ENCODE peak calls at places on chromosomes 13 and 19, in five cellular contexts. One of them, this sample, is unnamed.

GRCh38 chr19:46746281-46746965 is at the start of gene STRN4:
- DNase-seq in AG04449: no peak
- DNase-seq in thoracic aorta: no peak
- DNase-seq in left lung: peak
- DNase-seq in upper lobe of right lung: peak
- DNase-seq in this sample: no peak

GRCh38 chr13:109862627-109863026 is 76.2 kb upstream of the IRS2 start:
- DNase-seq in thoracic aorta: no peak
- DNase-seq in AG04449: no peak
- DNase-seq in left lung: no peak
- DNase-seq in upper lobe of right lung: no peak
- DNase-seq in this sample: peak

GRCh38 chr19:24033308-24033961 is 53.6 kb upstream of the ZNF254 start:
- DNase-seq in AG04449: peak
- DNase-seq in left lung: peak
- DNase-seq in upper lobe of right lung: peak
- DNase-seq in thoracic aorta: peak
- DNase-seq in this sample: peak

GRCh38 chr13:29436291-29436690 is 159.2 kb downstream of the SLC7A1 start:
- DNase-seq in left lung: no peak
- DNase-seq in thoracic aorta: no peak
- DNase-seq in upper lobe of right lung: no peak
- DNase-seq in AG04449: peak
- DNase-seq in this sample: peak

GRCh38 chr13:103663996-103664395 is 597.8 kb upstream of the SLC10A2 start:
- DNase-seq in thoracic aorta: no peak
- DNase-seq in left lung: no peak
- DNase-seq in AG04449: no peak
- DNase-seq in upper lobe of right lung: no peak
- DNase-seq in this sample: no peak

GRCh38 chr19:41546386-41546789 is 29.6 kb upstream of the CEACAM21 start:
- DNase-seq in AG04449: no peak
- DNase-seq in thoracic aorta: no peak
- DNase-seq in upper lobe of right lung: no peak
- DNase-seq in left lung: no peak
- DNase-seq in this sample: no peak

GRCh38 chr13:111936267-111936925 is 130.6 kb upstream of the SOX1 start:
- DNase-seq in AG04449: no peak
- DNase-seq in thoracic aorta: no peak
- DNase-seq in left lung: no peak
- DNase-seq in upper lobe of right lung: peak
- DNase-seq in this sample: no peak

GRCh38 chr13:113298001-113298945 is 1.2 kb downstream of the LAMP1 start:
- DNase-seq in thoracic aorta: no peak
- DNase-seq in left lung: no peak
- DNase-seq in upper lobe of right lung: no peak
- DNase-seq in AG04449: no peak
- DNase-seq in this sample: no peak

GRCh38 chr19:34277244-34277643 is 22.9 kb downstream of the GARRE1 start:
- DNase-seq in left lung: no peak
- DNase-seq in upper lobe of right lung: no peak
- DNase-seq in thoracic aorta: no peak
- DNase-seq in AG04449: no peak
- DNase-seq in this sample: no peak

GRCh38 chr13:113547248-113547971 is 37.1 kb upstream of the TFDP1 start:
- DNase-seq in left lung: peak
- DNase-seq in upper lobe of right lung: peak
- DNase-seq in AG04449: no peak
- DNase-seq in thoracic aorta: no peak
- DNase-seq in this sample: peak

GRCh38 chr13:45446181-45446580 is 18.6 kb upstream of the COG3 start:
- DNase-seq in AG04449: no peak
- DNase-seq in thoracic aorta: no peak
- DNase-seq in upper lobe of right lung: no peak
- DNase-seq in left lung: no peak
- DNase-seq in this sample: peak

GRCh38 chr19:42174188-42174587 is 41.9 kb upstream of the POU2F2 start:
- DNase-seq in thoracic aorta: no peak
- DNase-seq in left lung: no peak
- DNase-seq in AG04449: no peak
- DNase-seq in upper lobe of right lung: no peak
- DNase-seq in this sample: no peak

GRCh38 chr13:40190656-40191100 is 475.8 kb downstream of the FOXO1 start:
- DNase-seq in AG04449: peak
- DNase-seq in thoracic aorta: no peak
- DNase-seq in upper lobe of right lung: no peak
- DNase-seq in left lung: no peak
- DNase-seq in this sample: peak

GRCh38 chr19:40751065-40751923 is at the start of gene SNRPA:
- DNase-seq in AG04449: peak
- DNase-seq in left lung: peak
- DNase-seq in thoracic aorta: peak
- DNase-seq in upper lobe of right lung: peak
- DNase-seq in this sample: peak

GRCh38 chr13:69243366-69243765 is 864.3 kb upstream of the ATXN8OS start:
- DNase-seq in upper lobe of right lung: no peak
- DNase-seq in thoracic aorta: no peak
- DNase-seq in left lung: no peak
- DNase-seq in AG04449: no peak
- DNase-seq in this sample: no peak

GRCh38 chr19:46466536-46467199 is 4.7 kb downstream of the PNMA8A start:
- DNase-seq in thoracic aorta: no peak
- DNase-seq in left lung: no peak
- DNase-seq in AG04449: peak
- DNase-seq in upper lobe of right lung: peak
- DNase-seq in this sample: peak

GRCh38 chr13:94646904-94647303 is 45.2 kb downstream of the GPR180 start:
- DNase-seq in AG04449: no peak
- DNase-seq in left lung: no peak
- DNase-seq in upper lobe of right lung: no peak
- DNase-seq in thoracic aorta: no peak
- DNase-seq in this sample: no peak

GRCh38 chr19:3923096-3923758 is 9.6 kb upstream of the NMRK2 start:
- DNase-seq in left lung: no peak
- DNase-seq in AG04449: no peak
- DNase-seq in upper lobe of right lung: no peak
- DNase-seq in thoracic aorta: no peak
- DNase-seq in this sample: no peak

GRCh38 chr19:14086098-14086497 is 515 bp upstream of the C19orf67 start:
- DNase-seq in AG04449: no peak
- DNase-seq in upper lobe of right lung: no peak
- DNase-seq in left lung: no peak
- DNase-seq in thoracic aorta: no peak
- DNase-seq in this sample: no peak

GRCh38 chr19:40921005-40921897 is 39.2 kb upstream of the CYP2A7 start:
- DNase-seq in AG04449: no peak
- DNase-seq in upper lobe of right lung: peak
- DNase-seq in thoracic aorta: no peak
- DNase-seq in left lung: peak
- DNase-seq in this sample: no peak

GRCh38 chr19:6674868-6675305 is 4.9 kb upstream of the TNFSF14 start:
- DNase-seq in left lung: peak
- DNase-seq in AG04449: no peak
- DNase-seq in thoracic aorta: no peak
- DNase-seq in upper lobe of right lung: peak
- DNase-seq in this sample: peak

GRCh38 chr13:79482271-79482970 is 1.5 kb downstream of the NDFIP2 start:
- DNase-seq in left lung: no peak
- DNase-seq in AG04449: no peak
- DNase-seq in upper lobe of right lung: no peak
- DNase-seq in thoracic aorta: no peak
- DNase-seq in this sample: no peak

GRCh38 chr13:36163303-36163702 is 32.1 kb upstream of the DCLK1 start:
- DNase-seq in upper lobe of right lung: no peak
- DNase-seq in AG04449: no peak
- DNase-seq in left lung: no peak
- DNase-seq in thoracic aorta: no peak
- DNase-seq in this sample: no peak

GRCh38 chr19:51094696-51095279 is 12.1 kb upstream of the KLK14 start:
- DNase-seq in left lung: no peak
- DNase-seq in thoracic aorta: no peak
- DNase-seq in AG04449: no peak
- DNase-seq in upper lobe of right lung: no peak
- DNase-seq in this sample: peak

GRCh38 chr13:20006206-20006605 is 47.7 kb downstream of the ZMYM2 start:
- DNase-seq in AG04449: no peak
- DNase-seq in upper lobe of right lung: no peak
- DNase-seq in thoracic aorta: no peak
- DNase-seq in left lung: no peak
- DNase-seq in this sample: peak

GRCh38 chr19:45568732-45569131 is 15.9 kb downstream of the OPA3 start:
- DNase-seq in thoracic aorta: no peak
- DNase-seq in upper lobe of right lung: no peak
- DNase-seq in left lung: peak
- DNase-seq in AG04449: no peak
- DNase-seq in this sample: peak

GRCh38 chr13:94269557-94269956 is 209.9 kb downstream of the DCT start:
- DNase-seq in AG04449: no peak
- DNase-seq in thoracic aorta: no peak
- DNase-seq in left lung: no peak
- DNase-seq in upper lobe of right lung: no peak
- DNase-seq in this sample: no peak

GRCh38 chr19:11452814-11453335 is 17.4 kb downstream of the PRKCSH start:
- DNase-seq in thoracic aorta: no peak
- DNase-seq in AG04449: no peak
- DNase-seq in upper lobe of right lung: no peak
- DNase-seq in left lung: no peak
- DNase-seq in this sample: no peak

GRCh38 chr19:4980838-4981680 is 12.1 kb downstream of the KDM4B start:
- DNase-seq in thoracic aorta: no peak
- DNase-seq in left lung: no peak
- DNase-seq in upper lobe of right lung: no peak
- DNase-seq in AG04449: no peak
- DNase-seq in this sample: no peak

GRCh38 chr19:15316498-15316897 is 15.8 kb downstream of the BRD4 start:
- DNase-seq in left lung: no peak
- DNase-seq in thoracic aorta: no peak
- DNase-seq in AG04449: no peak
- DNase-seq in upper lobe of right lung: no peak
- DNase-seq in this sample: no peak

GRCh38 chr13:32045963-32046785 is 14.6 kb downstream of the FRY start:
- DNase-seq in upper lobe of right lung: no peak
- DNase-seq in left lung: no peak
- DNase-seq in thoracic aorta: no peak
- DNase-seq in AG04449: no peak
- DNase-seq in this sample: peak

GRCh38 chr13:99015606-99016520 is 38.0 kb upstream of the DOCK9 start:
- DNase-seq in AG04449: no peak
- DNase-seq in left lung: no peak
- DNase-seq in upper lobe of right lung: no peak
- DNase-seq in thoracic aorta: no peak
- DNase-seq in this sample: no peak
- TF ChIP-seq CTCF in AG04449: no peak
- TF ChIP-seq CTCF in left lung: no peak
- TF ChIP-seq CTCF in upper lobe of right lung: no peak
- TF ChIP-seq CTCF in thoracic aorta: no peak
- TF ChIP-seq CTCF in this sample: no peak

DNA sequence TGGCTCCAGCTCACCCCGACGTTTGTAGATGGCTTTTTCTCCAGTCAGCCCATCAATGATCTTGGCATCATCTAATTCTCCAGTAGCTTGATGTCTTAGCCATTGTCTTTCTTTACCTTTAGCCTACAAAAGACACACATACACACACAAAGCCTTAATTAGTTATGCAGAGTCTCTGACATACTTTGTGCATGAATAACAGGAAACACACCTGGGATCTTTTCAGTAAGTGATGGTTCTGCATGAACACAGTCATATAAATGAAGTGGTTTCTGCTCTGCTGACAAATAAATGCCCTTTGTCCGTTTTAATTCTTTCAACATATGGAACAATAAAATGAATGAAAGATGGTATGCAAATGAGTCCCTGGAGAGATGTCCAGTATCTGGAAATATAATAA is 133.3 kb downstream of the RGCC start:
- DNase-seq in left lung: no peak
- DNase-seq in upper lobe of right lung: no peak
- DNase-seq in thoracic aorta: no peak
- DNase-seq in AG04449: no peak
- DNase-seq in this sample: no peak
- H3K4me3 ChIP-seq in left lung: no peak
- H3K4me3 ChIP-seq in upper lobe of right lung: no peak
- H3K4me3 ChIP-seq in thoracic aorta: no peak
- H3K4me3 ChIP-seq in AG04449: no peak
- H3K4me3 ChIP-seq in this sample: no peak

GRCh38 chr19:19021115-19021514 is 12.2 kb downstream of the SUGP2 start:
- DNase-seq in AG04449: no peak
- DNase-seq in thoracic aorta: no peak
- DNase-seq in left lung: no peak
- DNase-seq in upper lobe of right lung: no peak
- DNase-seq in this sample: peak

GRCh38 chr19:19028526-19028925 is 4.8 kb downstream of the SUGP2 start:
- DNase-seq in AG04449: no peak
- DNase-seq in upper lobe of right lung: no peak
- DNase-seq in left lung: no peak
- DNase-seq in thoracic aorta: no peak
- DNase-seq in this sample: no peak

GRCh38 chr19:19027228-19027627 is 6.1 kb downstream of the SUGP2 start:
- DNase-seq in upper lobe of right lung: no peak
- DNase-seq in AG04449: no peak
- DNase-seq in left lung: no peak
- DNase-seq in thoracic aorta: no peak
- DNase-seq in this sample: no peak

GRCh38 chr19:19022380-19022961 is 10.8 kb downstream of the SUGP2 start:
- DNase-seq in upper lobe of right lung: no peak
- DNase-seq in thoracic aorta: no peak
- DNase-seq in left lung: no peak
- DNase-seq in AG04449: no peak
- DNase-seq in this sample: no peak

GRCh38 chr19:19026299-19026971 is 6.9 kb downstream of the SUGP2 start:
- DNase-seq in AG04449: no peak
- DNase-seq in upper lobe of right lung: no peak
- DNase-seq in left lung: no peak
- DNase-seq in thoracic aorta: no peak
- DNase-seq in this sample: peak
- TF ChIP-seq CTCF in AG04449: no peak
- TF ChIP-seq CTCF in upper lobe of right lung: peak
- TF ChIP-seq CTCF in left lung: no peak
- TF ChIP-seq CTCF in thoracic aorta: no peak
- TF ChIP-seq CTCF in this sample: no peak

DNA sequence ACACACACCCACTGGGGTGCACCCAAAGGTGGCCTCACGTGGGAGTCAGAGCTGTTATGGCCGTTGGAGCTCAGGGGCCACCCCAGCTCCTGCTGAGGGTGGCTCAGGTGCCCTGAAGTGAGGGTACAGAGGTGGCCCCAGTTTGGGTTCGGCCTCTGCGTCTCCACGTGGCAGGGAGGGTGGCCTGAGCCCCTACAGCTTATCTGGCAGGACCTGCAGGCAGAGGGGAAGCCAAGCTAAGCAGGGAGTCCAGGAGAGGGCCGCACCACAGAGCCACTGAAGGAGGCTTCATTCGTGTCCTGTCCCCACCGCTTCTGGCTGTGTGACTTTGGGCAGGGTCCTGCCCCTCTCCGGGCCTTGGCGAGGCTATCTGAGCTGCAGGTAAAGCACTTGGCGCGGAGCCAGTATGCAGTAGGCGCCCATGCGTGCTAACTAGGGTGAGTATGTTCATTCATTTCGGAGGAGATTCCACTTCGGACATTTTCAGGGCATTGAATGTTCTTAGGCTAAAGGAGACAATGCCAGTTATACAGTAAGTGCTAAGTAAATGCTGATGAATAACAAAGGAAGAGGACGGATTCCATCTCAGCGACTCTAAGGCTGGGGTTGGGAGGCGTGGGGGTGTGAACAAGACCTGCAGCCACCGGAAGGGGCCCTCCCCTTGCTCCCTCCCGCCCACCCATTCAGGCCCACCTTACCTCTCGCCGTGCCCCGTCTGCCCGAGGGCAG is 4.9 kb downstream of the REX1BD start:
- DNase-seq in left lung: peak
- DNase-seq in thoracic aorta: no peak
- DNase-seq in upper lobe of right lung: peak
- DNase-seq in AG04449: no peak
- DNase-seq in this sample: no peak
- H3K4me3 ChIP-seq in left lung: no peak
- H3K4me3 ChIP-seq in thoracic aorta: peak
- H3K4me3 ChIP-seq in upper lobe of right lung: no peak
- H3K4me3 ChIP-seq in AG04449: peak
- H3K4me3 ChIP-seq in this sample: no peak

This sample was measured in fibroblast of pulmonary artery.